ENCODE peak calls at places on chromosomes 2 and 18, in seven cellular contexts. A, V, T, K, Z, H and J are unnamed samples.

GRCh38 chr2:220341014-220341413 is 713.6 kb downstream of the SLC4A3 start:
- DNase-seq in Z (no peak), H (no peak), T (no peak), V (no peak), K (no peak), A (no peak), J (no peak)

GRCh38 chr2:81872043-81872442 is 1567.5 kb upstream of the LRRTM1 start:
- DNase-seq in Z (no peak), V (peak; percentile 22), H (no peak), K (no peak), T (no peak), A (no peak), J (no peak)

GRCh38 chr18:13461488-13461887 is 242.9 kb downstream of the LDLRAD4 start:
- DNase-seq in H (no peak), V (no peak), Z (no peak), A (no peak), T (no peak), K (no peak), J (no peak)

GRCh38 chr2:195280024-195280423 is 377.0 kb upstream of the SLC39A10 start:
- DNase-seq in Z (no peak), T (no peak), K (no peak), A (no peak), H (no peak), V (no peak), J (no peak)

GRCh38 chr2:73259704-73260337 is 24.5 kb downstream of the FBXO41 start:
- DNase-seq in V (no peak), H (no peak), T (no peak), K (no peak), A (no peak), Z (no peak), J (no peak)

GRCh38 chr18:34738173-34738894 is 28.2 kb downstream of the DTNA start:
- DNase-seq in A (no peak), H (no peak), T (no peak), V (peak; percentile 34), Z (no peak), K (no peak), J (no peak)

GRCh38 chr2:233084488-233084887 is 24.3 kb downstream of the INPP5D start:
- DNase-seq in V (no peak), Z (peak; percentile 74), K (peak; percentile 93), T (peak; percentile 67), A (no peak), H (no peak), J (peak; percentile 78)

GRCh38 chr2:201406077-201406662 is 45.1 kb downstream of the TRAK2 start:
- DNase-seq in V (peak; percentile 44), H (no peak), K (no peak), A (no peak), Z (no peak), T (no peak), J (no peak)

GRCh38 chr2:158796606-158797005 is 1.5 kb downstream of the DAPL1 start:
- DNase-seq in V (no peak), H (no peak), K (no peak), T (no peak), Z (no peak), A (no peak), J (no peak)

GRCh38 chr2:21372654-21373053 is 248.9 kb downstream of the TDRD15 start:
- DNase-seq in K (peak; percentile 33), Z (no peak), H (peak; percentile 51), V (peak; percentile 17), T (no peak), A (no peak), J (peak; percentile 13)

GRCh38 chr2:236172238-236172865 is 4.2 kb upstream of the GBX2 start:
- DNase-seq in V (no peak), Z (no peak), A (no peak), K (no peak), H (peak; percentile 36), T (no peak), J (no peak)

GRCh38 chr2:101188683-101189405 is 37.7 kb upstream of the TBC1D8 start:
- DNase-seq in A (no peak), T (peak; percentile 49), Z (no peak), H (peak; percentile 71), K (peak; percentile 4), V (peak; percentile 71), J (no peak)

GRCh38 chr2:216850665-216851327 is 9.1 kb downstream of the TNP1 start:
- DNase-seq in V (no peak), H (no peak), Z (no peak), A (no peak), T (no peak), K (no peak), J (peak; percentile 32)

GRCh38 chr2:113212245-113213060 is 38.7 kb downstream of the PSD4 start:
- DNase-seq in H (no peak), Z (no peak), V (no peak), K (no peak), A (no peak), T (no peak), J (no peak)

GRCh38 chr2:19574788-19575260 is 216.4 kb upstream of the OSR1 start:
- DNase-seq in H (no peak), K (no peak), Z (peak; percentile 70), A (no peak), V (no peak), T (peak; percentile 39), J (no peak)

GRCh38 chr2:234521536-234521935 is 24.7 kb upstream of the ARL4C start:
- DNase-seq in V (no peak), Z (no peak), H (no peak), T (no peak), K (no peak), A (no peak), J (no peak)

GRCh38 chr2:144430722-144431163 is 89.2 kb downstream of the ZEB2 start:
- DNase-seq in K (peak; percentile 29), A (peak; percentile 32), H (no peak), V (no peak), T (no peak), Z (no peak), J (peak; percentile 21)

GRCh38 chr18:59516356-59517155 is 157.5 kb upstream of the LMAN1 start:
- DNase-seq in H (no peak), Z (peak; percentile 52), T (peak; percentile 16), V (peak; percentile 57), A (no peak), K (no peak), J (no peak)

GRCh38 chr2:38522754-38523349 is 79.9 kb downstream of the HNRNPLL start:
- DNase-seq in A (no peak), H (no peak), Z (no peak), K (no peak), T (no peak), V (no peak), J (no peak)

GRCh38 chr2:65231121-65231520 is 3.5 kb downstream of the ACTR2 start:
- DNase-seq in A (no peak), V (peak; percentile 64), K (no peak), H (no peak), T (no peak), Z (no peak), J (no peak)

GRCh38 chr2:116733699-116734098 is 1080.8 kb upstream of the DDX18 start:
- DNase-seq in H (no peak), A (no peak), V (peak; percentile 61), K (no peak), T (no peak), Z (no peak), J (no peak)

GRCh38 chr2:182763311-182763912 is 47.4 kb downstream of the DNAJC10 start:
- DNase-seq in V (peak; percentile 73), H (no peak), Z (no peak), T (no peak), A (no peak), K (peak; percentile 63), J (peak; percentile 2)

GRCh38 chr2:60948926-60949579 is 67.7 kb downstream of the REL start:
- DNase-seq in V (peak; percentile 55), K (no peak), Z (no peak), A (no peak), T (no peak), H (no peak), J (no peak)

GRCh38 chr18:57970356-57971095 is 73.5 kb upstream of the NEDD4L start:
- DNase-seq in T (no peak), K (no peak), H (peak; percentile 76), Z (no peak), A (no peak), V (peak; percentile 5), J (peak; percentile 18)

GRCh38 chr18:43879350-43879749 is 602.1 kb upstream of the SYT4 start:
- DNase-seq in T (no peak), Z (no peak), V (no peak), A (no peak), H (no peak), K (no peak), J (no peak)

GRCh38 chr2:196275646-196276352 is 104.4 kb upstream of the STK17B start:
- DNase-seq in A (no peak), K (peak; percentile 72), H (no peak), Z (no peak), T (no peak), V (peak; percentile 35), J (no peak)

DNA sequence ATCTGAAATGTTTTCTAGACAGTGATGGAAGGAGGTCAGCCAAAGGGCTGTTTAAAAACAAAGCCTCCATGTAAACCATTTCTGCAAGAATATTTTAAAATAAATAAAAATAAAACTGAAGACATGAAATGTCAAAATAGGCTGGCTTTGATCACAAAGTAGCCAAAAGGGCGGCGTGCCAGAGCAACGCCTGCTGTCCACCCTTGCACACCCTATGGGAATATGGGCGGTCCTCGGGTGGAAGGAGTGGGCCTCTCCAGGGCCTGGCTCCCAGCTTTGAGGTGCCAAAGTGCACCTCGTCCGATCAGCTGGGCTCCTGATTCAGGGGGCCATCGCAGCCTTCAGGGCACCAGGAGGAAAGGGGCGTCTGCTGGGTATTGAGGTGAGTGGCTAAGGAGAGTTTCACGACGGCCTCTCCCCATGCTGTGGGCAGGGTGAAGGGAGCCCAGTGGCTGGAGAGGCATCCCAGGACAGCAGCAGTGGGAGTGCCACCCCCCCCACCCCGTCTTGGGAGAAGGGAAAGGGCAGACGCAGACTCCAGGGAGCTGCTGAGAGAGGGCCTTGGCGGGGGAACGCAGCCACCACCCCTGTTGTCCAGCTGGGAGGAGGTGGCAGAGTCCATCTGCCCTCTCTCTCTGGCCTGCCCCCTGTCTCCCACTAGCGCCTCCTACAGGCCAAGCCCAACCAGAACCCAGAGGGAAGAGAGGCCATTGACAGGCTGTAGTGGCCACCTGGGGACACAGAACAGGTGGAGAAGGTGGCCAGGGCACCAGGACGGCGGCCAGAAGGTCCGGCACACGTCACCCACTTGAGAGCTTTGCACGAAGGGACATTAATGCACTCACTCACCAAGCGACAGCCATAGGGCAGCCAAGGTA is 5.7 kb upstream of the ERFE start:
- DNase-seq in H (peak; percentile 64), A (no peak), V (no peak), T (no peak), Z (no peak), K (no peak), J (no peak)
- TF ChIP-seq CTCF in H (peak; percentile 32), A (peak; percentile 13), V (peak; percentile 44), T (no peak), Z (no peak), K (peak; percentile 58), J (peak; percentile 15)

GRCh38 chr18:49628993-49629795 is 67.3 kb downstream of the LIPG start:
- DNase-seq in H (peak; percentile 33), V (no peak), A (no peak), K (no peak), Z (no peak), T (peak; percentile 22), J (no peak)
- TF ChIP-seq CTCF in H (no peak), V (no peak), A (no peak), K (no peak), Z (no peak), T (peak; percentile 32), J (no peak)

GRCh38 chr2:24928036-24928435 is 8.0 kb upstream of the ADCY3 start:
- DNase-seq in K (no peak), V (no peak), Z (no peak), H (no peak), T (no peak), A (no peak), J (no peak)
- TF ChIP-seq CTCF in K (no peak), V (no peak), Z (no peak), H (no peak), T (no peak), A (no peak), J (no peak)

GRCh38 chr2:135741395-135742306 is at the start of gene UBXN4:
- DNase-seq in T (peak; percentile 98), H (peak; percentile 96), V (peak; percentile 99), A (peak; percentile 96), Z (peak; percentile 98), K (peak; percentile 99), J (peak; percentile 98)
- TF ChIP-seq CTCF in T (peak; percentile 41), H (peak; percentile 62), V (peak; percentile 63), A (peak; percentile 29), Z (peak; percentile 46), K (peak; percentile 84), J (peak; percentile 65)